ENCODE peak calls at places on chromosomes 12 and 14, in seven cellular contexts. One of them, this sample, is unnamed.

GRCh38 chr12:81114241-81114640 is 36.4 kb downstream of the ACSS3 start:
- DNase-seq in A673: no peak
- DNase-seq in AG09309: no peak
- DNase-seq in pancreas: no peak
- DNase-seq in left lung: no peak
- DNase-seq in stomach: no peak
- DNase-seq in fibroblast of pulmonary artery: no peak
- DNase-seq in this sample: no peak

GRCh38 chr12:386651-387050 is 2.5 kb downstream of the KDM5A start:
- DNase-seq in A673: no peak
- DNase-seq in AG09309: no peak
- DNase-seq in pancreas: no peak
- DNase-seq in left lung: no peak
- DNase-seq in stomach: no peak
- DNase-seq in fibroblast of pulmonary artery: peak
- DNase-seq in this sample: no peak

GRCh38 chr14:71815110-71815509 is 117.1 kb upstream of the RGS6 start:
- DNase-seq in A673: peak
- DNase-seq in AG09309: no peak
- DNase-seq in pancreas: no peak
- DNase-seq in left lung: no peak
- DNase-seq in stomach: no peak
- DNase-seq in fibroblast of pulmonary artery: no peak
- DNase-seq in this sample: no peak

GRCh38 chr14:89826581-89826980 is 127.9 kb downstream of the EFCAB11 start:
- DNase-seq in A673: no peak
- DNase-seq in AG09309: no peak
- DNase-seq in pancreas: no peak
- DNase-seq in left lung: no peak
- DNase-seq in stomach: no peak
- DNase-seq in fibroblast of pulmonary artery: no peak
- DNase-seq in this sample: no peak

GRCh38 chr12:12428961-12429657 is 72.2 kb downstream of the BORCS5 start:
- DNase-seq in A673: no peak
- DNase-seq in AG09309: no peak
- DNase-seq in pancreas: no peak
- DNase-seq in left lung: no peak
- DNase-seq in stomach: no peak
- DNase-seq in fibroblast of pulmonary artery: no peak
- DNase-seq in this sample: no peak

GRCh38 chr12:87112946-87113345 is 856.8 kb upstream of the MGAT4C start:
- DNase-seq in A673: no peak
- DNase-seq in AG09309: no peak
- DNase-seq in pancreas: no peak
- DNase-seq in left lung: no peak
- DNase-seq in stomach: no peak
- DNase-seq in fibroblast of pulmonary artery: no peak
- DNase-seq in this sample: no peak

GRCh38 chr12:87853448-87854003 is 175.7 kb downstream of the C12orf50 start:
- DNase-seq in A673: no peak
- DNase-seq in AG09309: no peak
- DNase-seq in pancreas: no peak
- DNase-seq in left lung: no peak
- DNase-seq in stomach: no peak
- DNase-seq in fibroblast of pulmonary artery: no peak
- DNase-seq in this sample: no peak

GRCh38 chr12:123712780-123713319 is 697 bp downstream of the ATP6V0A2 start:
- DNase-seq in A673: peak
- DNase-seq in AG09309: no peak
- DNase-seq in pancreas: no peak
- DNase-seq in left lung: no peak
- DNase-seq in stomach: no peak
- DNase-seq in fibroblast of pulmonary artery: no peak
- DNase-seq in this sample: no peak

GRCh38 chr14:32711103-32711680 is 227.5 kb upstream of the NPAS3 start:
- DNase-seq in A673: peak
- DNase-seq in AG09309: no peak
- DNase-seq in pancreas: no peak
- DNase-seq in left lung: no peak
- DNase-seq in stomach: no peak
- DNase-seq in fibroblast of pulmonary artery: peak
- DNase-seq in this sample: no peak

DNA sequence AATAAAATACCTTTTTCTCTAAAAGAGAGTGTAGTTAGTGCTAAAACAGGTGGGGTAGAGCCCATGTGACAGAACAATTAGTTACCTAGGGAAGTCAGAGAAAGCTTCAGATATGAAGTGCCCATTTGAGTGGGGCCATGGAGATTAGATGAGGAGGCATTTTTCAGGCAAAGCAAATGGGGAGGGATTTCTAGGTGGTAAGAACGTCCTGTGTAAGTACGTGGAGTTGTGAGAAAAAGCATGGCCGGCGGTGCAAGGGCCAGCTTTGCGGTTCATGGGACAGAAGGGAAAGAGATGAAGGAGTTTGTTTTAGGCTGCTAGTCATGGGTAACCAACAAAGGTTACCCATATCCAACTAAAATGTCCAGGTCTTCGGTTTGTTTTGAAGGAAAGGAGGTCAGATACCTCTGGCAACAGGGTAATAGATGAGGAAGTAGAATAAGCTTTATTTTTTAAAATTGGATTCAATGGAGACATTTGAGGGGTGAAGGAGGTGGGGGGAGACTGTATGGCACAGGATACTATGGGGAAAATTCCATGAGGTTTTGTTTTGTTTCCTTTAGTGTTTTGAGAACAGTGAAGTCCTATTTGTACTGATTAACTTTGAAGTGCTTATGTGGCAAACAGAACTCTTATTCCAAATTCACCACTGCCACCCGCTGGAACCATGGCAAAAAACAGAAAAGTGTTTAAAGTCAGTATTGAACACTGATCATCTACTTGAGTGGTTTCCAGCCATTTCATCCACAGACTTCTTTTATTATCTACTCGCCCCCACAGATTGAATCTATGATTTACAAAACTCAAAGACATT is 10.0 kb upstream of the SNRPF start:
- DNase-seq in A673: peak
- DNase-seq in AG09309: no peak
- DNase-seq in pancreas: no peak
- DNase-seq in left lung: no peak
- DNase-seq in stomach: peak
- DNase-seq in fibroblast of pulmonary artery: peak
- DNase-seq in this sample: no peak
- TF ChIP-seq CTCF in A673: peak
- TF ChIP-seq CTCF in AG09309: peak
- TF ChIP-seq CTCF in pancreas: no peak
- TF ChIP-seq CTCF in left lung: peak
- TF ChIP-seq CTCF in stomach: peak
- TF ChIP-seq CTCF in fibroblast of pulmonary artery: peak
- TF ChIP-seq CTCF in this sample: no peak

GRCh38 chr12:120228041-120228290 is 27.1 kb upstream of the RPLP0 start:
- DNase-seq in A673: no peak
- DNase-seq in AG09309: no peak
- DNase-seq in pancreas: no peak
- DNase-seq in left lung: no peak
- DNase-seq in stomach: no peak
- DNase-seq in fibroblast of pulmonary artery: no peak
- DNase-seq in this sample: no peak

GRCh38 chr12:120229071-120229582 is 28.2 kb upstream of the RPLP0 start:
- DNase-seq in A673: peak
- DNase-seq in AG09309: no peak
- DNase-seq in pancreas: no peak
- DNase-seq in left lung: no peak
- DNase-seq in stomach: no peak
- DNase-seq in fibroblast of pulmonary artery: no peak
- DNase-seq in this sample: no peak

GRCh38 chr12:120229583-120230325 is 28.8 kb upstream of the RPLP0 start:
- DNase-seq in A673: peak
- DNase-seq in AG09309: no peak
- DNase-seq in pancreas: peak
- DNase-seq in left lung: peak
- DNase-seq in stomach: no peak
- DNase-seq in fibroblast of pulmonary artery: peak
- DNase-seq in this sample: no peak

GRCh38 chr12:120227233-120228040 is 26.5 kb upstream of the RPLP0 start:
- DNase-seq in A673: no peak
- DNase-seq in AG09309: no peak
- DNase-seq in pancreas: no peak
- DNase-seq in left lung: peak
- DNase-seq in stomach: no peak
- DNase-seq in fibroblast of pulmonary artery: no peak
- DNase-seq in this sample: no peak

GRCh38 chr12:120228291-120229070 is 27.6 kb upstream of the RPLP0 start:
- DNase-seq in A673: peak
- DNase-seq in AG09309: peak
- DNase-seq in pancreas: peak
- DNase-seq in left lung: peak
- DNase-seq in stomach: peak
- DNase-seq in fibroblast of pulmonary artery: peak
- DNase-seq in this sample: peak
- H3K4me3 ChIP-seq in A673: no peak
- H3K4me3 ChIP-seq in AG09309: no peak
- H3K4me3 ChIP-seq in pancreas: no peak
- H3K4me3 ChIP-seq in left lung: peak
- H3K4me3 ChIP-seq in stomach: peak
- H3K4me3 ChIP-seq in fibroblast of pulmonary artery: no peak
- H3K4me3 ChIP-seq in this sample: peak

GRCh38 chr12:52439845-52440244 is 5.7 kb upstream of the KRT75 start:
- DNase-seq in A673: no peak
- DNase-seq in AG09309: no peak
- DNase-seq in pancreas: no peak
- DNase-seq in left lung: no peak
- DNase-seq in stomach: no peak
- DNase-seq in fibroblast of pulmonary artery: no peak
- DNase-seq in this sample: no peak

GRCh38 chr12:52439420-52439819 is 5.2 kb upstream of the KRT75 start:
- DNase-seq in A673: no peak
- DNase-seq in AG09309: no peak
- DNase-seq in pancreas: no peak
- DNase-seq in left lung: no peak
- DNase-seq in stomach: no peak
- DNase-seq in fibroblast of pulmonary artery: no peak
- DNase-seq in this sample: no peak

GRCh38 chr12:52442600-52443061 is 8.5 kb upstream of the KRT75 start:
- DNase-seq in A673: no peak
- DNase-seq in AG09309: peak
- DNase-seq in pancreas: no peak
- DNase-seq in left lung: no peak
- DNase-seq in stomach: no peak
- DNase-seq in fibroblast of pulmonary artery: peak
- DNase-seq in this sample: no peak

GRCh38 chr12:52440821-52441319 is 6.7 kb upstream of the KRT75 start:
- DNase-seq in A673: no peak
- DNase-seq in AG09309: no peak
- DNase-seq in pancreas: no peak
- DNase-seq in left lung: no peak
- DNase-seq in stomach: no peak
- DNase-seq in fibroblast of pulmonary artery: peak
- DNase-seq in this sample: no peak

DNA sequence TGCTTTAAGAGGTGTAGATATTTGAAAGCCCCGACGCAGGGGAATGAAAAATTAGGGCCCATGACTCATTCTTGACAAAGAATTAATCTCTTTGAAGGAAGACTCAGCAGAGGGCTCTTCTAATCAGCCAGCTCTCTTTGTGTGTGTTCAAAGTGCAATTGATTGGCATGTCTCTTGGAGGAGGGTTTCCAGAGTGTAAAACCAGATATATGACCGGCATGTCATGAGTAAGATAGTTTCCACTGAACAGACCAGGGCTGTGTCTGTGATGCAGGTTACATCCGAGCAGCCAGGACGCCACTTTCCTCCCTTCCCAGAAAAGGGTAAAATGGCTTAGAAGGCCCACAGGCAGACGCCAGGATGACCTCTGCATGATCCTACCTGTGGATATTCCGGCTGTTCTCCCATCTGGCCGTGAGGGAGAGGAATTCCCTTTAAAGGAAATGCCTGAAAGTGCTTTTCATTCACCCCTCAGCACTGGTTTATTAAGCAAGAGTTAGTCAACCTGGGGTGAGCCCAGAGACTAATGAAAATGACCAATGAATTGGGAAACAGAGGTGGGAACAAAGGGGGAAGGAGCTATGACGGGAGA is 7.2 kb upstream of the KRT75 start:
- DNase-seq in A673: peak
- DNase-seq in AG09309: no peak
- DNase-seq in pancreas: no peak
- DNase-seq in left lung: no peak
- DNase-seq in stomach: no peak
- DNase-seq in fibroblast of pulmonary artery: peak
- DNase-seq in this sample: no peak
- TF ChIP-seq CTCF in A673: no peak
- TF ChIP-seq CTCF in AG09309: no peak
- TF ChIP-seq CTCF in pancreas: no peak
- TF ChIP-seq CTCF in left lung: no peak
- TF ChIP-seq CTCF in stomach: no peak
- TF ChIP-seq CTCF in fibroblast of pulmonary artery: no peak
- TF ChIP-seq CTCF in this sample: no peak

GRCh38 chr12:64107776-64108175 is 114.3 kb downstream of the KICS2 start:
- DNase-seq in A673: no peak
- DNase-seq in AG09309: no peak
- DNase-seq in pancreas: no peak
- DNase-seq in left lung: no peak
- DNase-seq in stomach: no peak
- DNase-seq in fibroblast of pulmonary artery: no peak
- DNase-seq in this sample: no peak
- H3K4me3 ChIP-seq in A673: no peak
- H3K4me3 ChIP-seq in AG09309: no peak
- H3K4me3 ChIP-seq in pancreas: no peak
- H3K4me3 ChIP-seq in left lung: no peak
- H3K4me3 ChIP-seq in stomach: no peak
- H3K4me3 ChIP-seq in fibroblast of pulmonary artery: no peak
- H3K4me3 ChIP-seq in this sample: no peak

DNA sequence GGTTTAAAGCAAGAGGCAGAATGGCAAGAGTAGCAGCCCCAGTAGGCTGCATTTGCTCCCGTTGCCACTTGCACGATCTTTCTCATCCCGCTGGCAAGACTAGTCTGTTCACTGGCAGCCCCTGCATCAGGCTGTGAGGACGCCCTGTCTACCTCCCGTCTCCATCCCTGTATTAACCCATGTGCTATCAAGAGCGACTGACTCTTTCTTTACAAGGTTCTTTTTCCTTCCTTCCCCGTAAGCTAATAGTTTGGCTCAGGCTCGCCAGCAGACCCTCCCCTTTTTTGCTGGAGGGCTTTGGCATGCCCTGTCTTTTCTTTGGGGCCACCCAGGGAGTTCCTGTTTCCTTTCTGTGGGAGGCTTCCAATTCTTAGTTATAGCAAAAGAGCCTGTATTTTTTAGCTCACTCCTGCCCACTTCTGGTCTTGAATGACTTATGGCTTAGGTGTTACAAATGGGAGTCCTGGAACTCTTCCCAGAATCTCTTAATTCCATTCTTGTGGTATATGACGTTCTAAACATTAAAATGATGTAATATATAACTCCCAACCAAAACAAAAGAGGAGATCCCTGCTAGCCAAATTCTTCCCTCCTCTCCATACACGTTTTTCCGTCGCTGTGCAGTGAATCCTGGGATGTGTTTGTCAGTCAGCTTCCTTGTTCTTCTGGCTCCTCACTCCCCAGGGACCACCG is 149.0 kb downstream of the PRKCH start:
- DNase-seq in A673: peak
- DNase-seq in AG09309: peak
- DNase-seq in pancreas: no peak
- DNase-seq in left lung: no peak
- DNase-seq in stomach: no peak
- DNase-seq in fibroblast of pulmonary artery: peak
- DNase-seq in this sample: no peak
- TF ChIP-seq CTCF in A673: peak
- TF ChIP-seq CTCF in AG09309: peak
- TF ChIP-seq CTCF in pancreas: no peak
- TF ChIP-seq CTCF in left lung: no peak
- TF ChIP-seq CTCF in stomach: no peak
- TF ChIP-seq CTCF in fibroblast of pulmonary artery: peak
- TF ChIP-seq CTCF in this sample: no peak

This sample was measured in CD8-positive, alpha-beta T cell.